ENCODE peak calls at places on chromosome 21, in four cellular contexts. M is lower lobe of right lung, J is heart left ventricle, D is BJ. Y is an unnamed sample.

GRCh38 chr21:38820471-38821239 is 14.9 kb downstream of the ETS2 start:
- DNase-seq in M (peak; percentile 82), J (no peak), D (no peak), Y (no peak)

GRCh38 chr21:34020005-34020847 is 53.2 kb upstream of the MRPS6 start:
- DNase-seq in M (no peak), J (no peak), D (no peak), Y (peak; percentile 79)

GRCh38 chr21:42744520-42745445 is 91.4 kb downstream of the PDE9A start:
- DNase-seq in M (no peak), J (no peak), D (no peak), Y (no peak)

GRCh38 chr21:29245104-29245643 is 53.5 kb upstream of the BACH1 start:
- DNase-seq in M (no peak), J (no peak), D (no peak), Y (no peak)

GRCh38 chr21:14382486-14382834 is 486 bp downstream of the HSPA13 start:
- DNase-seq in M (no peak), J (no peak), D (no peak), Y (no peak)

GRCh38 chr21:42669069-42669468 is 15.6 kb downstream of the PDE9A start:
- DNase-seq in M (no peak), J (no peak), D (no peak), Y (no peak)

GRCh38 chr21:29725025-29725736 is 214.6 kb downstream of the GRIK1 start:
- DNase-seq in M (no peak), J (no peak), D (no peak), Y (no peak)

GRCh38 chr21:42672699-42673458 is 19.5 kb downstream of the PDE9A start:
- DNase-seq in M (no peak), J (no peak), D (no peak), Y (no peak)

GRCh38 chr21:39441502-39442475 is 3.8 kb downstream of the LCA5L start:
- DNase-seq in M (no peak), J (no peak), D (no peak), Y (no peak)

GRCh38 chr21:16046625-16047340 is 317.0 kb downstream of the USP25 start:
- DNase-seq in M (no peak), J (no peak), D (peak; percentile 20), Y (no peak)

GRCh38 chr21:42066521-42066920 is 4.6 kb upstream of the UMODL1 start:
- DNase-seq in M (no peak), J (no peak), D (no peak), Y (no peak)

GRCh38 chr21:37546949-37547614 is 180.5 kb downstream of the DYRK1A start:
- DNase-seq in M (no peak), J (no peak), D (peak; percentile 19), Y (no peak)

GRCh38 chr21:38839683-38840286 is 34.1 kb downstream of the ETS2 start:
- DNase-seq in M (no peak), J (no peak), D (peak; percentile 68), Y (no peak)

GRCh38 chr21:33901421-33902288 is 13.9 kb downstream of the ATP5PO start:
- DNase-seq in M (no peak), J (no peak), D (no peak), Y (no peak)

GRCh38 chr21:17590443-17590842 is 22.3 kb downstream of the BTG3 start:
- DNase-seq in M (no peak), J (no peak), D (no peak), Y (no peak)

GRCh38 chr21:41381731-41382130 is 19.9 kb downstream of the MX2 start:
- DNase-seq in M (no peak), J (no peak), D (no peak), Y (no peak)

GRCh38 chr21:39434950-39435349 is 10.6 kb downstream of the LCA5L start:
- DNase-seq in M (no peak), J (no peak), D (no peak), Y (no peak)

GRCh38 chr21:37737497-37737896 is 178.8 kb downstream of the KCNJ6 start:
- DNase-seq in M (no peak), J (no peak), D (no peak), Y (no peak)

GRCh38 chr21:36203603-36203889 is 46.9 kb downstream of the DOP1B start:
- DNase-seq in M (no peak), J (no peak), D (peak; percentile 46), Y (no peak)

GRCh38 chr21:36202721-36203602 is 46.3 kb downstream of the DOP1B start:
- DNase-seq in M (no peak), J (no peak), D (no peak), Y (no peak)

GRCh38 chr21:36199021-36199420 is 42.4 kb downstream of the DOP1B start:
- DNase-seq in M (no peak), J (no peak), D (no peak), Y (no peak)

GRCh38 chr21:36195613-36196012 is 39.0 kb downstream of the DOP1B start:
- DNase-seq in M (no peak), J (no peak), D (no peak), Y (no peak)

GRCh38 chr21:36200089-36200561 is 43.5 kb downstream of the DOP1B start:
- DNase-seq in M (peak; percentile 51), J (no peak), D (no peak), Y (no peak)
- H3K4me3 ChIP-seq in M (no peak overlapping the region), J (no peak overlapping the region), D (no peak overlapping the region), Y (no peak overlapping the region)

GRCh38 chr21:32782698-32783097 is 11.1 kb upstream of the PAXBP1 start:
- DNase-seq in M (no peak), J (no peak), D (no peak), Y (no peak)
- TF ChIP-seq CTCF in M (no peak), J (no peak), D (no peak), Y (no peak)

DNA sequence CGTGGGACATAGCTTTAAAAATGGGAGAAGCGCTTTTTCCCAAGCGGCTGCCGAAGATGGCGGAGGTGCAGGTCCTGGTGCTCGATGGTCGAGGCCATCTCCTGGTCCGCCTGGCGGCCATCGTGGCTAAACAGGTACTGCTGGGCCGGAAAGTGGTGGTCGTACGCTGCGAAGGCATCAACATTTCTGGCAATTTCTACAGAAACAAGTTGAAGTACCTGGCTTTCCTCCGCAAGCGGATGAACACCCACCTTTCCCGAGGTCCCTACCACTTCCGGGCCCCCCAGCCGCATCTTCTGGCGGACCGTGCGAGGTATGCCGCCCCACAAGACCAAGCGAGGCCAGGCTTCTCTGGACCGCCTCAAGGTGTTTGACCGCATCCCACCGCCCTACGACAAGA is 245.5 kb downstream of the MRPL39 start:
- DNase-seq in M (no peak), J (no peak), D (no peak), Y (no peak)
- H3K36me3 ChIP-seq in M (no peaks in the 10 kb centered on the region), J (no peaks in the 10 kb centered on the region), D (no peaks in the 10 kb centered on the region), Y (no peaks in the 10 kb centered on the region)

GRCh38 chr21:35204850-35205564 is 155.9 kb upstream of the RUNX1 start:
- DNase-seq in M (peak; percentile 71), J (peak; percentile 85), D (peak; percentile 57), Y (peak; percentile 44)
- H3K4me3 ChIP-seq in M (peak overlapping the region; percentile 39), J (peak overlapping the region; percentile 15), D (no peak overlapping the region), Y (no peak overlapping the region)

DNA sequence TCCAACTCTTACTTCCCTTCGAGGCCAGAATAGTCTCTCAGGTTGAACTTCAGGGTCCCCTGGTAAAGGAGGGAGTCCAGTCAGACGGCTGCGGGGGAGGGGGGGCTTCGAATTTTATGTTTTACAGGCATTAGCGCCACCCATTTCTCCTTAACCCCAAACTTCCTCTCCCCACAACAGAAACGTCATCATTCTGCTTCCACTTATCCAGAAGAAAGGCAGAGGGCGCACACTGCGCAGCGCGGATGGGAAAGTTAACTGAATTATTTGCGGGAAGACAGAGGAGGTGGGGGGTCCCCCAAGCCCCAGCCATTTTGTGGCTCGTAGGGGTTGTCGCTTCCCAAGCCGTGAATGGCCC is 529 bp upstream of the PRMT2 start:
- DNase-seq in M (peak; percentile 78), J (peak; percentile 69), D (peak; percentile 44), Y (no peak)
- TF ChIP-seq CTCF in M (peak; percentile 25), J (no peak), D (peak; percentile 38), Y (no peak)

DNA sequence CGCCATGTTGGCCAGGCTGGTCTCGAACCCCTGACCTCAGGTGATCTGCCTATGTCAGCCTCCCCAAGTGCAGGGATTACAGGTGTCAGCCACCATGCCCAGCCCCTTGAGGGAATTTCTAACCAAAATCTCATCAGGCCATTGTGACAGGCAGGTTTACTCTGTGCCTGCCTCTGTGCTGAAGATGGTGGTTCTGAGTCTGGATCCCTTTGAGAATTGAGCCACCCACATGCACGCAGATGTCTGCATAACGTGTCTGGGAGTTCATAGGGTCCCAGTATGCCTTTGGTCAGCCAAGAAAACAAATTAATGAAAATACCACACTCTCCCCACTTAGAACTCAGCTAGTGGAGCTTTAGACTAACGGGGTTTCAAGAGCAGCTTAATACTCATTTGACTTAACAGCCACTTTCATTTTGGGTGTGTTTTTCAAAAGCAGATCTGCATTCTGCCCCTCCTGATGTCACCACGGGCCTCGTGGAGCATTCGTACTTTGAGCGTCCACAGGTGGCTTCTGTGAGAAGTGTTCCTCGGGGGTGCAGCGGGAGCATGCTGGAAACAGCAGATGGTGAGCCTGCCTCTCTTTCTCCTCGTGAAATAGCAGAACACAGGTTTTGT is 45.3 kb downstream of the DIP2A start:
- DNase-seq in M (no peak), J (no peak), D (no peak), Y (peak; percentile 55)
- H3K36me3 ChIP-seq in M (peaks cover 67% of the 10 kb centered on the region), J (peaks cover 5% of the 10 kb centered on the region), D (peaks cover 7% of the 10 kb centered on the region), Y (peaks cover 2% of the 10 kb centered on the region)

GRCh38 chr21:44939532-44940115 is at the start of gene SLX9:
- DNase-seq in M (peak; percentile 84), J (peak; percentile 81), D (no peak), Y (peak; percentile 89)

GRCh38 chr21:44942566-44942965 is 2.7 kb downstream of the SLX9 start:
- DNase-seq in M (no peak), J (no peak), D (no peak), Y (no peak)

GRCh38 chr21:44940116-44940631 is 345 bp downstream of the SLX9 start:
- DNase-seq in M (peak; percentile 58), J (no peak), D (no peak), Y (no peak)

GRCh38 chr21:44943005-44943685 is 3.3 kb downstream of the SLX9 start:
- DNase-seq in M (no peak), J (no peak), D (no peak), Y (peak; percentile 29)

GRCh38 chr21:44941567-44941966 is 1.7 kb downstream of the SLX9 start:
- DNase-seq in M (no peak), J (no peak), D (no peak), Y (peak; percentile 0)
- H3K4me3 ChIP-seq in M (no peak overlapping the region), J (peak overlapping the region; percentile 79), D (no peak overlapping the region), Y (no peak overlapping the region)

Y was measured in GM06990.